ENCODE peak calls at places on chromosomes 12 and 14, in ten cellular contexts. N is ovary; P is AG08396; T is stimulated activated CD4-positive, alpha-beta T cell treated with anti-CD3 and anti-CD28 coated beads, Interleukin-1b, Interleukin-23, amount 100 ng/mL, for 24 hours; I is NCI-H69; S is stimulated activated CD8-positive, alpha-beta memory T cell treated with anti-CD3 and anti-CD28 coated beads, Interleukin-15, amount 100 ng/mL, for 1 hour; B is activated CD8-positive, alpha-beta memory T cell treated with anti-CD3 and anti-CD28 coated beads, Interleukin-2, amount 50 U/mL, for 4 hours; V is NCI-H1930; K is suprapubic skin; Q is Kasumi-1. L is an unnamed sample.

GRCh38 chr12:110278137-110278536 is 2.9 kb upstream of the ATP2A2 start:
- DNase-seq in Q (no peak), N (no peak), P (no peak), I (no peak), K (no peak), V (no peak), S (no peak), B (no peak), T (no peak), L (no peak)

GRCh38 chr12:52945389-52946232 is 3.3 kb upstream of the KRT18 start:
- DNase-seq in T (no peak), N (no peak), B (no peak), K (no peak), S (no peak), I (no peak), Q (no peak), P (peak), V (no peak), L (no peak)

GRCh38 chr12:50221228-50222008 is 54.2 kb upstream of the CERS5 start:
- DNase-seq in B (no peak), P (no peak), I (peak), N (no peak), Q (peak), S (no peak), V (peak), K (no peak), T (no peak), L (no peak)

GRCh38 chr12:40587970-40588369 is 104.3 kb upstream of the CNTN1 start:
- DNase-seq in T (no peak), S (no peak), I (no peak), V (no peak), B (no peak), P (no peak), K (no peak), Q (no peak), N (no peak), L (no peak)

GRCh38 chr12:62966990-62967506 is 32.1 kb upstream of the PPM1H start:
- DNase-seq in B (no peak), Q (no peak), I (no peak), K (no peak), S (no peak), T (no peak), V (no peak), N (no peak), P (no peak), L (no peak)

GRCh38 chr12:49012739-49013138 is 5.8 kb downstream of the PRKAG1 start:
- DNase-seq in I (no peak), S (no peak), Q (no peak), K (no peak), T (no peak), V (no peak), N (no peak), P (no peak), B (no peak), L (no peak)

GRCh38 chr14:91286530-91286937 is 42.0 kb upstream of the GPR68 start:
- DNase-seq in N (peak), I (peak), S (peak), K (no peak), T (peak), Q (peak), V (peak), B (peak), P (peak), L (peak)

GRCh38 chr12:6337958-6338406 is 3.9 kb downstream of the TNFRSF1A start:
- DNase-seq in P (no peak), V (no peak), I (no peak), B (no peak), Q (no peak), T (no peak), N (no peak), K (no peak), S (no peak), L (peak)

GRCh38 chr14:84237881-84238280 is 1292.1 kb upstream of the FLRT2 start:
- DNase-seq in P (no peak), N (no peak), V (no peak), T (no peak), B (no peak), I (peak), K (no peak), Q (no peak), S (no peak), L (no peak)

GRCh38 chr12:93565760-93566159 is 6.7 kb upstream of the SOCS2 start:
- DNase-seq in V (no peak), K (no peak), P (no peak), N (no peak), T (no peak), B (no peak), S (no peak), I (no peak), Q (no peak), L (no peak)

GRCh38 chr14:81400202-81400678 is at the start of gene STON2:
- DNase-seq in Q (peak), B (no peak), P (peak), I (peak), V (no peak), T (peak), S (no peak), N (no peak), K (peak), L (peak)

GRCh38 chr14:35766700-35767082 is 42.4 kb downstream of the RALGAPA1 start:
- DNase-seq in S (no peak), Q (no peak), K (no peak), V (no peak), I (no peak), P (no peak), T (no peak), N (no peak), B (no peak), L (no peak)

L was measured in psoas muscle.